ENCODE peak calls at places on chromosomes 11 and 22, in six cellular contexts. One of them, this sample, is unnamed. For H3K4me1, the result is how much of the 10 kb centered on the place peaks cover.

GRCh38 chr11:93396356-93396755 is 65.8 kb downstream of the DEUP1 start:
- DNase-seq in GM12878: no peak
- DNase-seq in H1: no peak
- DNase-seq in HCT116: no peak
- DNase-seq in K562: no peak
- DNase-seq in HepG2: no peak
- DNase-seq in this sample: no peak

GRCh38 chr11:13883042-13883441 is 79.5 kb upstream of the SPON1 start:
- DNase-seq in GM12878: no peak
- DNase-seq in H1: no peak
- DNase-seq in HCT116: no peak
- DNase-seq in K562: no peak
- DNase-seq in HepG2: no peak
- DNase-seq in this sample: no peak

GRCh38 chr11:17651681-17652080 is 67.7 kb upstream of the MYOD1 start:
- DNase-seq in GM12878: no peak
- DNase-seq in H1: no peak
- DNase-seq in HCT116: no peak
- DNase-seq in K562: no peak
- DNase-seq in HepG2: no peak
- DNase-seq in this sample: no peak

GRCh38 chr22:16933274-16933923 is 74.6 kb downstream of the GAB4 start:
- DNase-seq in GM12878: no peak
- DNase-seq in H1: no peak
- DNase-seq in HCT116: no peak
- DNase-seq in K562: no peak
- DNase-seq in HepG2: no peak
- DNase-seq in this sample: no peak

GRCh38 chr11:73981051-73981805 is 1.4 kb downstream of the UCP2 start:
- DNase-seq in GM12878: no peak
- DNase-seq in H1: no peak
- DNase-seq in HCT116: no peak
- DNase-seq in K562: peak
- DNase-seq in HepG2: no peak
- DNase-seq in this sample: no peak

GRCh38 chr22:46539169-46539568 is 1.7 kb upstream of the CELSR1 start:
- DNase-seq in GM12878: no peak
- DNase-seq in H1: no peak
- DNase-seq in HCT116: no peak
- DNase-seq in K562: no peak
- DNase-seq in HepG2: no peak
- DNase-seq in this sample: no peak

GRCh38 chr22:40035351-40035750 is 40.6 kb downstream of the FAM83F start:
- DNase-seq in GM12878: no peak
- DNase-seq in H1: no peak
- DNase-seq in HCT116: no peak
- DNase-seq in K562: no peak
- DNase-seq in HepG2: no peak
- DNase-seq in this sample: no peak

GRCh38 chr22:19974935-19975706 is 33.5 kb upstream of the TXNRD2 start:
- DNase-seq in GM12878: no peak
- DNase-seq in H1: no peak
- DNase-seq in HCT116: no peak
- DNase-seq in K562: peak
- DNase-seq in HepG2: no peak
- DNase-seq in this sample: no peak

GRCh38 chr11:105177658-105178057 is 38.1 kb upstream of the CARD18 start:
- DNase-seq in GM12878: no peak
- DNase-seq in H1: no peak
- DNase-seq in HCT116: no peak
- DNase-seq in K562: no peak
- DNase-seq in HepG2: no peak
- DNase-seq in this sample: no peak

GRCh38 chr22:23882370-23882769 is 11.8 kb upstream of the MIF start:
- DNase-seq in GM12878: no peak
- DNase-seq in H1: no peak
- DNase-seq in HCT116: no peak
- DNase-seq in K562: no peak
- DNase-seq in HepG2: no peak
- DNase-seq in this sample: no peak

GRCh38 chr22:39214383-39215069 is 30.3 kb downstream of the PDGFB start:
- DNase-seq in GM12878: no peak
- DNase-seq in H1: peak
- DNase-seq in HCT116: peak
- DNase-seq in K562: no peak
- DNase-seq in HepG2: peak
- DNase-seq in this sample: peak

GRCh38 chr11:112364962-112365481 is 104.4 kb upstream of the PLET1 start:
- DNase-seq in GM12878: no peak
- DNase-seq in H1: no peak
- DNase-seq in HCT116: no peak
- DNase-seq in K562: no peak
- DNase-seq in HepG2: peak
- DNase-seq in this sample: no peak

GRCh38 chr22:19775496-19776325 is 15.1 kb downstream of the TBX1 start:
- DNase-seq in GM12878: no peak
- DNase-seq in H1: no peak
- DNase-seq in HCT116: no peak
- DNase-seq in K562: no peak
- DNase-seq in HepG2: no peak
- DNase-seq in this sample: no peak

GRCh38 chr11:65489061-65489705 is 9.7 kb upstream of the MALAT1 start:
- DNase-seq in GM12878: no peak
- DNase-seq in H1: peak
- DNase-seq in HCT116: no peak
- DNase-seq in K562: no peak
- DNase-seq in HepG2: peak
- DNase-seq in this sample: peak

GRCh38 chr22:25083414-25084166 is 116.1 kb upstream of the CRYBB3 start:
- DNase-seq in GM12878: no peak
- DNase-seq in H1: no peak
- DNase-seq in HCT116: no peak
- DNase-seq in K562: no peak
- DNase-seq in HepG2: peak
- DNase-seq in this sample: no peak

GRCh38 chr11:43632171-43632570 is 48.4 kb upstream of the HSD17B12 start:
- DNase-seq in GM12878: no peak
- DNase-seq in H1: no peak
- DNase-seq in HCT116: no peak
- DNase-seq in K562: no peak
- DNase-seq in HepG2: no peak
- DNase-seq in this sample: no peak

DNA sequence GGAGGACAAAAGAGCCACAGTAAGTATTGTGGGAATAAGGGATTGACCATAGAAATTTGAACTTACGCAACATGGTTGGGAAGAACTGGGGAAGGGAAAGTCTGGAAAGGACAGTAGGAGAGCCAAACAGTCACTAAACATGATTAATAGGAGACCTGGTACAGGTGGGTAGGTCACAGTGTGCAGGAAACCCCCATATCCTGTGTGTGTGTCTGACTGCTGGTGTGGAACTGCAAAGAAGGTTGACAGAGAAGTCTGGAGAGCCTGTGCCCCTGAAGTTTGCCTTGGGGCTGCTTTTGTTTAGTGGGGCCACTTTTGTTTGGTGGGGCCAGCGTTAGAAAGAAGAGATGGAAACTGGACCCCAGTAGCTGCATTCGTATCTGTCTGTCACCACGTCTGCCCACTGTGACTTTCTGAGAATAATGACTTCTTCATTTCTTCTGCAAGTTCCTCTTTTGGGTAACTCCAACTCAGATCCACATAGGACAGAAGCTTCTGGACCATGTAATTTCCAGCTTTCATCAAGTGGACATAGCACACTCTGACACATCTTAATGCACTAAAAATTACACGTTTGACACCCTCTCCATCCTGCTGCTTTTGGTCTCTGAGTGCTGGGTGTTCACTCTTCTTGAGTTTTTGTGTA is 126.8 kb upstream of the RAG2 start:
- DNase-seq in GM12878: peak
- DNase-seq in H1: no peak
- DNase-seq in HCT116: no peak
- DNase-seq in K562: no peak
- DNase-seq in HepG2: no peak
- DNase-seq in this sample: no peak
- H3K4me1 ChIP-seq in GM12878: under half
- H3K4me1 ChIP-seq in H1: under half
- H3K4me1 ChIP-seq in HCT116: under half
- H3K4me1 ChIP-seq in K562: under half
- H3K4me1 ChIP-seq in HepG2: under half
- H3K4me1 ChIP-seq in this sample: under half

GRCh38 chr22:32331918-32332725 is 25.5 kb upstream of the RFPL3 start:
- DNase-seq in GM12878: no peak
- DNase-seq in H1: peak
- DNase-seq in HCT116: no peak
- DNase-seq in K562: no peak
- DNase-seq in HepG2: no peak
- DNase-seq in this sample: no peak
- TF ChIP-seq ZNF274 in GM12878: no peak
- TF ChIP-seq ZNF274 in H1: no peak
- TF ChIP-seq ZNF274 in HCT116: no peak
- TF ChIP-seq ZNF274 in K562: no peak
- TF ChIP-seq ZNF274 in HepG2: no peak
- TF ChIP-seq ZNF274 in this sample: no peak

GRCh38 chr22:43088979-43089717 is at the start of gene TTLL1:
- DNase-seq in GM12878: peak
- DNase-seq in H1: peak
- DNase-seq in HCT116: peak
- DNase-seq in K562: peak
- DNase-seq in HepG2: peak
- DNase-seq in this sample: peak
- H3K9ac ChIP-seq in GM12878: peak
- H3K9ac ChIP-seq in H1: peak
- H3K9ac ChIP-seq in HCT116: peak
- H3K9ac ChIP-seq in K562: peak
- H3K9ac ChIP-seq in HepG2: peak
- H3K9ac ChIP-seq in this sample: peak

GRCh38 chr11:114181752-114182151 is 114.4 kb upstream of the NNMT start:
- DNase-seq in GM12878: no peak
- DNase-seq in H1: no peak
- DNase-seq in HCT116: no peak
- DNase-seq in K562: no peak
- DNase-seq in HepG2: no peak
- DNase-seq in this sample: no peak
- H3K4me1 ChIP-seq in GM12878: under half
- H3K4me1 ChIP-seq in H1: under half
- H3K4me1 ChIP-seq in HCT116: under half
- H3K4me1 ChIP-seq in K562: under half
- H3K4me1 ChIP-seq in HepG2: under half
- H3K4me1 ChIP-seq in this sample: under half

GRCh38 chr11:67617243-67617953 is 10.7 kb downstream of the NDUFV1 start:
- DNase-seq in GM12878: no peak
- DNase-seq in H1: peak
- DNase-seq in HCT116: no peak
- DNase-seq in K562: no peak
- DNase-seq in HepG2: peak
- DNase-seq in this sample: no peak
- TF ChIP-seq ZNF274 in GM12878: no peak
- TF ChIP-seq ZNF274 in H1: no peak
- TF ChIP-seq ZNF274 in HCT116: no peak
- TF ChIP-seq ZNF274 in K562: no peak
- TF ChIP-seq ZNF274 in HepG2: no peak
- TF ChIP-seq ZNF274 in this sample: no peak

GRCh38 chr11:33377100-33377851 is 120.1 kb downstream of the HIPK3 start:
- DNase-seq in GM12878: no peak
- DNase-seq in H1: no peak
- DNase-seq in HCT116: no peak
- DNase-seq in K562: no peak
- DNase-seq in HepG2: no peak
- DNase-seq in this sample: no peak

GRCh38 chr11:33377852-33378385 is 120.7 kb downstream of the HIPK3 start:
- DNase-seq in GM12878: no peak
- DNase-seq in H1: no peak
- DNase-seq in HCT116: no peak
- DNase-seq in K562: no peak
- DNase-seq in HepG2: no peak
- DNase-seq in this sample: no peak

GRCh38 chr11:33376331-33377099 is 119.3 kb downstream of the HIPK3 start:
- DNase-seq in GM12878: no peak
- DNase-seq in H1: peak
- DNase-seq in HCT116: no peak
- DNase-seq in K562: no peak
- DNase-seq in HepG2: no peak
- DNase-seq in this sample: no peak

GRCh38 chr11:33375236-33375635 is 118.1 kb downstream of the HIPK3 start:
- DNase-seq in GM12878: no peak
- DNase-seq in H1: no peak
- DNase-seq in HCT116: no peak
- DNase-seq in K562: no peak
- DNase-seq in HepG2: no peak
- DNase-seq in this sample: no peak

GRCh38 chr11:33375688-33376311 is 118.6 kb downstream of the HIPK3 start:
- DNase-seq in GM12878: no peak
- DNase-seq in H1: peak
- DNase-seq in HCT116: no peak
- DNase-seq in K562: no peak
- DNase-seq in HepG2: no peak
- DNase-seq in this sample: no peak
- H3K9ac ChIP-seq in GM12878: no peak
- H3K9ac ChIP-seq in H1: peak
- H3K9ac ChIP-seq in HCT116: no peak
- H3K9ac ChIP-seq in K562: no peak
- H3K9ac ChIP-seq in HepG2: no peak
- H3K9ac ChIP-seq in this sample: peak

GRCh38 chr22:37896181-37896592 is 9.9 kb upstream of the MICALL1 start:
- DNase-seq in GM12878: peak
- DNase-seq in H1: no peak
- DNase-seq in HCT116: no peak
- DNase-seq in K562: no peak
- DNase-seq in HepG2: peak
- DNase-seq in this sample: no peak
- H3K4me1 ChIP-seq in GM12878: under half
- H3K4me1 ChIP-seq in H1: under half
- H3K4me1 ChIP-seq in HCT116: half or more
- H3K4me1 ChIP-seq in K562: under half
- H3K4me1 ChIP-seq in HepG2: half or more
- H3K4me1 ChIP-seq in this sample: under half

GRCh38 chr11:64003807-64004589 is 17.8 kb downstream of the OTUB1 start:
- DNase-seq in GM12878: no peak
- DNase-seq in H1: no peak
- DNase-seq in HCT116: no peak
- DNase-seq in K562: no peak
- DNase-seq in HepG2: no peak
- DNase-seq in this sample: no peak
- TF ChIP-seq ZNF274 in GM12878: no peak
- TF ChIP-seq ZNF274 in H1: no peak
- TF ChIP-seq ZNF274 in HCT116: no peak
- TF ChIP-seq ZNF274 in K562: no peak
- TF ChIP-seq ZNF274 in HepG2: no peak
- TF ChIP-seq ZNF274 in this sample: no peak

This sample was measured in NT2/D1.